ENCODE peak calls at places on chromosomes 3 and 15, in four cellular contexts. One of them, this sample, is unnamed.

GRCh38 chr15:42048821-42049200 is 28.0 kb upstream of the PLA2G4E start:
- DNase-seq in GM20000: no peak
- DNase-seq in mesothelial cell of epicardium: no peak
- DNase-seq in AG04450: no peak
- DNase-seq in this sample: no peak

GRCh38 chr15:66006986-66007385 is 137.7 kb downstream of the RAB11A start:
- DNase-seq in AG04450: no peak
- DNase-seq in GM20000: no peak
- DNase-seq in mesothelial cell of epicardium: no peak
- DNase-seq in this sample: no peak

GRCh38 chr3:17935217-17935616 is 192.8 kb upstream of the TBC1D5 start:
- DNase-seq in AG04450: no peak
- DNase-seq in GM20000: no peak
- DNase-seq in mesothelial cell of epicardium: no peak
- DNase-seq in this sample: no peak

GRCh38 chr3:109191431-109191830 is 54.9 kb downstream of the C3orf85 start:
- DNase-seq in AG04450: no peak
- DNase-seq in GM20000: no peak
- DNase-seq in mesothelial cell of epicardium: no peak
- DNase-seq in this sample: no peak

GRCh38 chr3:66276705-66277274 is 56.0 kb downstream of the SLC25A26 start:
- DNase-seq in AG04450: peak
- DNase-seq in GM20000: peak
- DNase-seq in mesothelial cell of epicardium: no peak
- DNase-seq in this sample: peak

GRCh38 chr3:95351158-95351557 is 1288.3 kb downstream of the NSUN3 start:
- DNase-seq in GM20000: no peak
- DNase-seq in AG04450: no peak
- DNase-seq in mesothelial cell of epicardium: no peak
- DNase-seq in this sample: no peak

GRCh38 chr3:122577409-122578028 is at the start of gene PARP15:
- DNase-seq in AG04450: no peak
- DNase-seq in GM20000: peak
- DNase-seq in mesothelial cell of epicardium: no peak
- DNase-seq in this sample: no peak

GRCh38 chr15:81182031-81182745 is 14.5 kb upstream of the IL16 start:
- DNase-seq in AG04450: no peak
- DNase-seq in GM20000: no peak
- DNase-seq in mesothelial cell of epicardium: no peak
- DNase-seq in this sample: no peak

GRCh38 chr15:70375586-70375985 is 277.9 kb upstream of the TLE3 start:
- DNase-seq in AG04450: no peak
- DNase-seq in GM20000: no peak
- DNase-seq in mesothelial cell of epicardium: no peak
- DNase-seq in this sample: no peak

GRCh38 chr3:13135811-13136321 is 62.6 kb upstream of the IQSEC1 start:
- DNase-seq in AG04450: no peak
- DNase-seq in mesothelial cell of epicardium: no peak
- DNase-seq in GM20000: no peak
- DNase-seq in this sample: no peak

GRCh38 chr3:151008699-151009098 is 36.2 kb upstream of the CLRN1 start:
- DNase-seq in mesothelial cell of epicardium: no peak
- DNase-seq in GM20000: no peak
- DNase-seq in AG04450: peak
- DNase-seq in this sample: no peak

GRCh38 chr15:69388259-69388658 is 25.9 kb upstream of the KIF23 start:
- DNase-seq in mesothelial cell of epicardium: no peak
- DNase-seq in GM20000: no peak
- DNase-seq in AG04450: no peak
- DNase-seq in this sample: no peak

GRCh38 chr3:69819283-69819682 is 80.0 kb downstream of the MITF start:
- DNase-seq in GM20000: no peak
- DNase-seq in mesothelial cell of epicardium: no peak
- DNase-seq in AG04450: no peak
- DNase-seq in this sample: no peak

GRCh38 chr3:128273841-128274573 is 120.7 kb downstream of the EEFSEC start:
- DNase-seq in AG04450: no peak
- DNase-seq in GM20000: no peak
- DNase-seq in mesothelial cell of epicardium: no peak
- DNase-seq in this sample: no peak

GRCh38 chr15:22992026-22992331 is 11.8 kb upstream of the CYFIP1 start:
- DNase-seq in AG04450: no peak
- DNase-seq in GM20000: no peak
- DNase-seq in mesothelial cell of epicardium: no peak
- DNase-seq in this sample: no peak

GRCh38 chr15:22988811-22989210 is 8.6 kb upstream of the CYFIP1 start:
- DNase-seq in mesothelial cell of epicardium: no peak
- DNase-seq in GM20000: no peak
- DNase-seq in AG04450: no peak
- DNase-seq in this sample: no peak

GRCh38 chr15:22995786-22996185 is 15.6 kb upstream of the CYFIP1 start:
- DNase-seq in mesothelial cell of epicardium: no peak
- DNase-seq in GM20000: no peak
- DNase-seq in AG04450: no peak
- DNase-seq in this sample: no peak

DNA sequence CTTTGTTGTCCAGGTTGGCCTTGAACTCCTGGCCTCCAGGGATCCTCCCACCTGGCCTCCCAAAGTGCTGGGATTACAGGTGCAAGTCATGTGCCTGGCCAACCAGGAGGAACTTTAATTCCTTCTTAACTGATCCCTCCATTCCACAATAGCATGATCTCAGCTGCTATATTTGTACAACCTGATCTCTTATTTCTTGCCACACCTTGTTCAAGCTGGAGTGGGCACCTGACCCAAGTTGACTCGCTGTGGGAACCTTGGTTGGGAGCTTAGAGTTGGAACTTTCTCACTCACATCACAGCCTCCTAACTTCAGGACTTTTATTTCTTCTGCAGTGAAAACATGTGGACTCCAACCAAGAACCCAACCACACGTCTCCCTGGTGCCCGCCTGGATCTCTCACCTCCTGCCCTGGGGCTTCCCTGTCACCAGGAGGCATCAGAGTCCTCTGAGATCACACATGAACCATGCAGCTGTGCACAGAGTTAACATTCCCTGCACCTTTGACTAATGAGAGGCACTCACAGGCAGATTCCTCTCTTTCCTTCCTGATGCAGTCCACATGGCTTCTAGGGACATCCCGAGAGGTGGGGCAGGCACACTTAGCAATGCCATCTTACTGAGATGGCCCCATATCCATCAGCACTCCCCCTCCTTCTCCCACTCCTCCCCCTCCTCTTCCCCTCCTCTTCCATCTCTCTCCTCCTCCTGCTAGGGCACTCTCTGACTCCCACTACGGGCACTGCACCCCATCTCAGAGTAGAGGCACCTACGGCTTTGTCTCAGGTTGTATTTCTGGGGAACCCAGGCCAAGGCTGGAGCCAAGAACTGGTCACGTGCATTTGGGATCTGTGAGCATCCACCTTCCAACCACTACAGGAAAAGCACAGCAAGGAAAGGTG is 9.7 kb upstream of the CYFIP1 start:
- DNase-seq in mesothelial cell of epicardium: no peak
- DNase-seq in GM20000: no peak
- DNase-seq in AG04450: no peak
- DNase-seq in this sample: no peak
- TF ChIP-seq CTCF in mesothelial cell of epicardium: no peak
- TF ChIP-seq CTCF in GM20000: no peak
- TF ChIP-seq CTCF in AG04450: no peak
- TF ChIP-seq CTCF in this sample: no peak

GRCh38 chr3:53032609-53033008 is 13.3 kb downstream of the SFMBT1 start:
- DNase-seq in AG04450: no peak
- DNase-seq in mesothelial cell of epicardium: no peak
- DNase-seq in GM20000: no peak
- DNase-seq in this sample: no peak

GRCh38 chr3:53039376-53039752 is 6.5 kb downstream of the SFMBT1 start:
- DNase-seq in mesothelial cell of epicardium: no peak
- DNase-seq in AG04450: no peak
- DNase-seq in GM20000: no peak
- DNase-seq in this sample: no peak

GRCh38 chr3:53040361-53040820 is 5.5 kb downstream of the SFMBT1 start:
- DNase-seq in AG04450: no peak
- DNase-seq in GM20000: no peak
- DNase-seq in mesothelial cell of epicardium: no peak
- DNase-seq in this sample: no peak

GRCh38 chr3:53038679-53039375 is 7.0 kb downstream of the SFMBT1 start:
- DNase-seq in AG04450: no peak
- DNase-seq in mesothelial cell of epicardium: no peak
- DNase-seq in GM20000: no peak
- DNase-seq in this sample: no peak

GRCh38 chr3:53036063-53036619 is 9.7 kb downstream of the SFMBT1 start:
- DNase-seq in GM20000: no peak
- DNase-seq in AG04450: no peak
- DNase-seq in mesothelial cell of epicardium: no peak
- DNase-seq in this sample: no peak
- TF ChIP-seq CTCF in GM20000: no peak
- TF ChIP-seq CTCF in AG04450: no peak
- TF ChIP-seq CTCF in mesothelial cell of epicardium: no peak
- TF ChIP-seq CTCF in this sample: no peak

GRCh38 chr15:101451886-101452285 is 37.6 kb downstream of the PCSK6 start:
- DNase-seq in GM20000: no peak
- DNase-seq in mesothelial cell of epicardium: no peak
- DNase-seq in AG04450: no peak
- DNase-seq in this sample: no peak
- TF ChIP-seq CTCF in GM20000: no peak
- TF ChIP-seq CTCF in mesothelial cell of epicardium: no peak
- TF ChIP-seq CTCF in AG04450: no peak
- TF ChIP-seq CTCF in this sample: no peak

DNA sequence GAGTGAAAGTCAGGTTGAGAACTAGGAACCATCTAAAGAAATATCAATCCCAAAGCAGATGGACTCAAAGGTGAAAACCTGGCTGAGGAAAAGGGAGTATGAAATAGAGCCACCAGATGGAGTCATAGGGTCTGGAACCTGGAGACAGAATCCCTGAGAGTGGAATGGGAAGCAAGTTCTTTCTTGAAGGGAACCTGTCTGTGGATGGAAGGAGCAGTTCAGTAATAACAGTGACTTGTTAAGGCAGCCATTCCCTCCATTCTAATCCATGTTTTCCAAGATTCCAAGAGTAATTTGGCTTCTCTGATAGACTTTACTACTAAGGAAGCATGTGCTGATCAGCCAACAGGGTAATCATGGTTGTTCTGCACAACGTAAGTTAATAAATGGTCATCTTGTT is 22.5 kb upstream of the AQP9 start:
- DNase-seq in GM20000: no peak
- DNase-seq in AG04450: no peak
- DNase-seq in mesothelial cell of epicardium: no peak
- DNase-seq in this sample: no peak
- TF ChIP-seq CTCF in GM20000: no peak
- TF ChIP-seq CTCF in AG04450: peak
- TF ChIP-seq CTCF in mesothelial cell of epicardium: no peak
- TF ChIP-seq CTCF in this sample: peak

GRCh38 chr15:27268923-27269322 is 297.9 kb downstream of the GABRG3 start:
- DNase-seq in AG04450: no peak
- DNase-seq in GM20000: no peak
- DNase-seq in mesothelial cell of epicardium: no peak
- DNase-seq in this sample: no peak
- TF ChIP-seq CTCF in AG04450: no peak
- TF ChIP-seq CTCF in GM20000: no peak
- TF ChIP-seq CTCF in mesothelial cell of epicardium: no peak
- TF ChIP-seq CTCF in this sample: no peak

DNA sequence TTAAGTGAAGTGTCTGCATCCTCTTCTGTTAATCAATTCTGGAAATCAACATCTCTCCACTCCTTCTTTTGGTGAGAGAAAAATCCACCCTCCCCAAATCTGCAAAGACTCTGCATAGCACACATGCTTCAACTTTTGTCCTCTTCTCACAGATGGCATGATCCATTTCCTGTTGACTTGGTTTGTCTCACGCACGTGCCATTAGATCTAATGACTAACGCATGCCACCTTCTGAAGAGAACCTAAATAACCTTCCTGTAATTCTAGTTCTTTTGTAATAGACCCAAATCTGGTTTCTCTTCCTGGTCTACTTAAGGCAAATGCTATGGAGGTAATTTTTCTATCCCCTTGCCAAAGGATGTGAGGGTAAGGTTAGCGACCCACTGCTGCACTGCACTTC is 51.0 kb upstream of the ATOSA start:
- DNase-seq in AG04450: no peak
- DNase-seq in mesothelial cell of epicardium: no peak
- DNase-seq in GM20000: no peak
- DNase-seq in this sample: no peak
- TF ChIP-seq CTCF in AG04450: no peak
- TF ChIP-seq CTCF in mesothelial cell of epicardium: no peak
- TF ChIP-seq CTCF in GM20000: no peak
- TF ChIP-seq CTCF in this sample: no peak

DNA sequence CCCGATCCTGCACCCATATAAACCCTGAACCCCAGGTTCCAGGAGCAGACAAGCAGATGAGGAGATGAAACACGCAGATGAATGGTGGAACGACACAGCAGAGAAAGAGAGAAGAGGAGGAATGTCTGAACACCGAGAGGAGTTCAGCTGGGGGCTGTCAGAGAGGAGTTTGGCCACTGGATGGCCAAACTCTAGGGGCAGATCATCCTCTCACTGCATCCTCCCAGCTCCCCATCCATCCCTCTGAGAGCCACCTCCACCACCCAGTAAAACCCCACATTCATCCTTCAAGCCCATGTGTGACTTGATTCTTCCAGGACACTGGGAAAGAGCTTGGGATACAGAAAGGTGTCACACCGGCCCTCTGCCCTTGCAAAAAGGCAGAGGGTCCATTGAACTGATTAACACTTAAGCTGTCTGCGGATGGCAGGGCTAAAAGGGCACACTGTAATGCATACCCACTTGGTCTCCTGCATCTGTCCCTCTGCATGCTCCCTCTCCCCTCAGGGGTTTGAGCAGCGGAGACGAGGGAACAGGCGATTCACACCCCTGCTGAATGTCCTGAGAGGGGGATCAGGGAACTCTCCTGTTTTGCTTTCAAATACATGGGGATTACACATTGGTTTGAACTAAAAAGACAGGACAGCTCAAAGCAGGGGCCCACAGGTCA is 53.8 kb downstream of the TMED3 start:
- DNase-seq in mesothelial cell of epicardium: no peak
- DNase-seq in AG04450: no peak
- DNase-seq in GM20000: no peak
- DNase-seq in this sample: no peak
- TF ChIP-seq CTCF in mesothelial cell of epicardium: no peak
- TF ChIP-seq CTCF in AG04450: no peak
- TF ChIP-seq CTCF in GM20000: no peak
- TF ChIP-seq CTCF in this sample: no peak